ENCODE peak calls at places on chromosomes 7 and 10, in seven cellular contexts. I, U, Y, S, Q, K and W are unnamed samples.

GRCh38 chr7:105934577-105935185 is 28.4 kb upstream of the CDHR3 start:
- DNase-seq in I (peak; percentile 66), U (no peak), Y (peak; percentile 73), S (no peak), Q (no peak), K (peak; percentile 47), W (no peak)

GRCh38 chr10:5559642-5560141 is 34.9 kb downstream of the CALML3 start:
- DNase-seq in I (peak; percentile 72), U (no peak), Y (no peak), S (peak; percentile 24), Q (no peak), K (peak; percentile 78), W (no peak)

GRCh38 chr7:7452119-7452518 is 83.6 kb downstream of the COL28A1 start:
- DNase-seq in I (no peak), U (no peak), Y (no peak), S (no peak), Q (no peak), K (no peak), W (no peak)

GRCh38 chr10:103676058-103676785 is 179.2 kb downstream of the SH3PXD2A start:
- DNase-seq in I (peak; percentile 89), U (no peak), Y (no peak), S (no peak), Q (no peak), K (peak; percentile 34), W (no peak)

GRCh38 chr7:117014673-117015133 is 61.4 kb downstream of the ST7 start:
- DNase-seq in I (peak; percentile 75), U (no peak), Y (peak; percentile 69), S (peak; percentile 52), Q (peak; percentile 21), K (peak; percentile 68), W (no peak)

GRCh38 chr7:11236680-11237079 is 263.0 kb downstream of the PHF14 start:
- DNase-seq in I (no peak), U (no peak), Y (no peak), S (no peak), Q (no peak), K (no peak), W (no peak)

GRCh38 chr7:81692146-81692905 is 77.5 kb downstream of the HGF start:
- DNase-seq in I (peak; percentile 87), U (no peak), Y (no peak), S (no peak), Q (no peak), K (peak; percentile 89), W (no peak)

GRCh38 chr7:74587435-74588126 is 69.9 kb upstream of the GTF2I start:
- DNase-seq in I (peak; percentile 92), U (peak; percentile 98), Y (peak; percentile 97), S (peak; percentile 90), Q (no peak), K (peak; percentile 89), W (peak; percentile 99)

GRCh38 chr7:14430921-14431320 is 441.5 kb upstream of the ETV1 start:
- DNase-seq in I (no peak), U (no peak), Y (no peak), S (no peak), Q (no peak), K (no peak), W (no peak)

GRCh38 chr10:33196710-33197406 is 137.6 kb downstream of the NRP1 start:
- DNase-seq in I (no peak), U (no peak), Y (no peak), S (no peak), Q (no peak), K (no peak), W (peak; percentile 95)

GRCh38 chr7:26307226-26307625 is 15.6 kb downstream of the SNX10 start:
- DNase-seq in I (peak; percentile 8), U (no peak), Y (peak; percentile 70), S (no peak), Q (no peak), K (peak; percentile 4), W (peak; percentile 37)

GRCh38 chr10:69413221-69413865 is 3.4 kb downstream of the TACR2 start:
- DNase-seq in I (peak; percentile 83), U (no peak), Y (peak; percentile 41), S (peak; percentile 74), Q (no peak), K (peak; percentile 70), W (peak; percentile 35)

GRCh38 chr10:72013202-72013945 is 49.2 kb downstream of the CHST3 start:
- DNase-seq in I (no peak), U (no peak), Y (peak; percentile 84), S (no peak), Q (no peak), K (no peak), W (no peak)

GRCh38 chr7:148242271-148242801 is 348.2 kb upstream of the C7orf33 start:
- DNase-seq in I (peak; percentile 57), U (no peak), Y (peak; percentile 30), S (no peak), Q (no peak), K (peak; percentile 16), W (peak; percentile 29)

GRCh38 chr7:151383638-151384351 is 26.0 kb downstream of the WDR86 start:
- DNase-seq in I (no peak), U (peak; percentile 37), Y (no peak), S (no peak), Q (no peak), K (no peak), W (no peak)

GRCh38 chr10:60149003-60149402 is 240.7 kb downstream of the ANK3 start:
- DNase-seq in I (peak; percentile 48), U (no peak), Y (no peak), S (no peak), Q (no peak), K (no peak), W (no peak)